ENCODE peak calls at places on chromosomes 11 and 22, in seven cellular contexts. Y, A, W, Q, R, E and X are unnamed samples.

GRCh38 chr11:46643986-46644385 is 26.6 kb downstream of the ATG13 start:
- DNase-seq in Y (no peak), A (no peak), W (no peak), Q (no peak), R (no peak), E (no peak), X (no peak)

GRCh38 chr22:27749597-27750225 is 51.8 kb downstream of the MN1 start:
- DNase-seq in Y (no peak), A (peak; percentile 69), W (peak; percentile 35), Q (no peak), R (no peak), E (no peak), X (no peak)

GRCh38 chr11:111531156-111531555 is 9.4 kb upstream of the LAYN start:
- DNase-seq in Y (no peak), A (no peak), W (peak; percentile 62), Q (no peak), R (no peak), E (no peak), X (no peak)

GRCh38 chr11:69301491-69302401 is 7.8 kb downstream of the MYEOV start:
- DNase-seq in Y (no peak), A (peak; percentile 88), W (peak; percentile 55), Q (no peak), R (no peak), E (no peak), X (no peak)

GRCh38 chr11:46920709-46921108 is 2.4 kb upstream of the LRP4 start:
- DNase-seq in Y (no peak), A (peak; percentile 98), W (peak; percentile 94), Q (no peak), R (no peak), E (no peak), X (no peak)

GRCh38 chr11:71556018-71556417 is 7.8 kb downstream of the KRTAP5-9 start:
- DNase-seq in Y (no peak), A (no peak), W (no peak), Q (peak; percentile 20), R (no peak), E (no peak), X (no peak)

GRCh38 chr11:47083913-47084312 is 92.8 kb downstream of the ARFGAP2 start:
- DNase-seq in Y (no peak), A (peak; percentile 88), W (peak; percentile 84), Q (no peak), R (no peak), E (no peak), X (no peak)

GRCh38 chr11:36057372-36058045 is 113.6 kb downstream of the LDLRAD3 start:
- DNase-seq in Y (no peak), A (peak; percentile 46), W (peak; percentile 92), Q (no peak), R (no peak), E (no peak), X (no peak)

GRCh38 chr11:128720522-128720985 is 26.7 kb downstream of the FLI1 start:
- DNase-seq in Y (peak; percentile 11), A (no peak), W (peak; percentile 61), Q (no peak), R (no peak), E (no peak), X (no peak)

GRCh38 chr11:62472063-62472884 is 53.4 kb downstream of the SCGB1A1 start:
- DNase-seq in Y (no peak), A (peak; percentile 42), W (no peak), Q (no peak), R (no peak), E (no peak), X (no peak)

GRCh38 chr11:72598901-72599300 is 75.3 kb downstream of the PDE2A start:
- DNase-seq in Y (peak; percentile 38), A (peak; percentile 26), W (peak; percentile 32), Q (no peak), R (no peak), E (no peak), X (no peak)

GRCh38 chr11:88174627-88175003 is 628 bp downstream of the RAB38 start:
- DNase-seq in Y (peak; percentile 83), A (peak; percentile 74), W (peak; percentile 62), Q (peak; percentile 90), R (no peak), E (no peak), X (no peak)